ENCODE peak calls at places on chromosomes 1 and 21, in eight cellular contexts. R is DMS153; J is activated CD4-positive, alpha-beta T cell treated with anti-CD3 and anti-CD28 coated beads for 4 hours; V is WTC11; T is hepatic stellate cell; N is stimulated activated CD4-positive, alpha-beta T cell treated with anti-CD3 and anti-CD28 coated beads, Interleukin-12 subunit alpha, Interleukin-12 subunit beta, amount 100 ng/mL, for 4 hours; P is retina; F is SK-MEL-5. O is an unnamed sample.

GRCh38 chr1:18376661-18377060 is 104.1 kb upstream of the KLHDC7A start:
- DNase-seq in R (no peak), J (no peak), V (no peak), T (no peak), N (no peak), P (no peak), F (no peak), O (no peak)

GRCh38 chr1:152761609-152762213 is 3.9 kb downstream of the KPRP start:
- DNase-seq in R (no peak), J (no peak), V (no peak), T (no peak), N (no peak), P (no peak), F (no peak), O (no peak)

GRCh38 chr1:23283660-23284602 is 60.2 kb downstream of the HNRNPR start:
- DNase-seq in R (no peak), J (no peak), V (no peak), T (peak), N (no peak), P (peak), F (no peak), O (no peak)

GRCh38 chr1:33327587-33328325 is 6.9 kb upstream of the A3GALT2 start:
- DNase-seq in R (no peak), J (no peak), V (no peak), T (peak), N (no peak), P (no peak), F (no peak), O (peak)

GRCh38 chr1:88538222-88538899 is 145.7 kb upstream of the PKN2 start:
- DNase-seq in R (no peak), J (no peak), V (no peak), T (no peak), N (no peak), P (no peak), F (no peak), O (no peak)

GRCh38 chr1:219324629-219325367 is 151.1 kb downstream of the LYPLAL1 start:
- DNase-seq in R (no peak), J (no peak), V (no peak), T (peak), N (no peak), P (no peak), F (no peak), O (no peak)

GRCh38 chr1:27609210-27609555 is 5.2 kb upstream of the AHDC1 start:
- DNase-seq in R (no peak), J (no peak), V (no peak), T (no peak), N (no peak), P (no peak), F (no peak), O (no peak)

GRCh38 chr1:41599912-41600311 is 115.4 kb upstream of the EDN2 start:
- DNase-seq in R (no peak), J (no peak), V (no peak), T (no peak), N (no peak), P (no peak), F (peak), O (no peak)

GRCh38 chr1:202159534-202160371 is 649 bp downstream of the PTPN7 start:
- DNase-seq in R (no peak), J (peak), V (no peak), T (no peak), N (peak), P (no peak), F (no peak), O (no peak)

GRCh38 chr21:36803801-36804452 is 105.0 kb downstream of the SIM2 start:
- DNase-seq in R (no peak), J (no peak), V (no peak), T (no peak), N (no peak), P (no peak), F (no peak), O (no peak)

GRCh38 chr1:172727956-172728603 is 69.2 kb downstream of the FASLG start:
- DNase-seq in R (no peak), J (peak), V (peak), T (no peak), N (no peak), P (no peak), F (peak), O (no peak)

GRCh38 chr1:208137144-208137682 is 107.0 kb downstream of the PLXNA2 start:
- DNase-seq in R (peak), J (no peak), V (no peak), T (no peak), N (no peak), P (no peak), F (no peak), O (no peak)

GRCh38 chr1:20058531-20058930 is 11.5 kb upstream of the PLA2G5 start:
- DNase-seq in R (no peak), J (peak), V (no peak), T (no peak), N (peak), P (no peak), F (peak), O (no peak)

GRCh38 chr1:68269637-68270430 is 37.5 kb upstream of the WLS start:
- DNase-seq in R (no peak), J (no peak), V (no peak), T (peak), N (no peak), P (no peak), F (no peak), O (no peak)

GRCh38 chr1:143553627-143554026 is 418.2 kb downstream of the FAM72C start:
- DNase-seq in R (no peak), J (no peak), V (no peak), T (no peak), N (no peak), P (no peak), F (no peak), O (no peak)

GRCh38 chr21:46161180-46161799 is 5.9 kb upstream of the FTCD start:
- DNase-seq in R (no peak), J (no peak), V (no peak), T (no peak), N (no peak), P (no peak), F (no peak), O (no peak)

GRCh38 chr1:8122160-8122476 is 96.0 kb upstream of the ERRFI1 start:
- DNase-seq in R (no peak), J (no peak), V (no peak), T (peak), N (no peak), P (no peak), F (no peak), O (no peak)

GRCh38 chr1:33388989-33389771 is 41.7 kb downstream of the PHC2 start:
- DNase-seq in R (no peak), J (no peak), V (no peak), T (peak), N (no peak), P (peak), F (no peak), O (no peak)

GRCh38 chr21:42654179-42654912 is 925 bp downstream of the PDE9A start:
- DNase-seq in R (no peak), J (no peak), V (no peak), T (no peak), N (no peak), P (peak), F (peak), O (peak)

GRCh38 chr21:32347887-32348450 is 44.8 kb downstream of the URB1 start:
- DNase-seq in R (no peak), J (no peak), V (no peak), T (no peak), N (no peak), P (no peak), F (no peak), O (no peak)

O was measured in NCI-H2029.